ENCODE peak calls at places on chromosomes 11 and 22, in six cellular contexts. One of them, this sample, is unnamed.

GRCh38 chr22:27669798-27670599 is 131.6 kb downstream of the MN1 start:
- DNase-seq in cardiac fibroblast: peak
- DNase-seq in Karpas-422: no peak
- DNase-seq in fibroblast of mammary gland: peak
- DNase-seq in lung: no peak
- DNase-seq in stomach: no peak
- DNase-seq in this sample: no peak

GRCh38 chr11:876550-876949 is 33.9 kb downstream of the TSPAN4 start:
- DNase-seq in cardiac fibroblast: no peak
- DNase-seq in Karpas-422: no peak
- DNase-seq in fibroblast of mammary gland: no peak
- DNase-seq in lung: no peak
- DNase-seq in stomach: no peak
- DNase-seq in this sample: no peak

GRCh38 chr11:94740975-94741707 is 27.0 kb upstream of the AMOTL1 start:
- DNase-seq in cardiac fibroblast: peak
- DNase-seq in Karpas-422: peak
- DNase-seq in fibroblast of mammary gland: peak
- DNase-seq in lung: no peak
- DNase-seq in stomach: no peak
- DNase-seq in this sample: no peak

GRCh38 chr22:29587938-29588699 is 7.2 kb upstream of the NIPSNAP1 start:
- DNase-seq in cardiac fibroblast: peak
- DNase-seq in Karpas-422: no peak
- DNase-seq in fibroblast of mammary gland: peak
- DNase-seq in lung: no peak
- DNase-seq in stomach: no peak
- DNase-seq in this sample: no peak

GRCh38 chr11:133810179-133810550 is 35.1 kb downstream of the SPATA19 start:
- DNase-seq in cardiac fibroblast: no peak
- DNase-seq in Karpas-422: no peak
- DNase-seq in fibroblast of mammary gland: no peak
- DNase-seq in lung: no peak
- DNase-seq in stomach: no peak
- DNase-seq in this sample: no peak

GRCh38 chr22:49862408-49862776 is 8.7 kb downstream of the ZBED4 start:
- DNase-seq in cardiac fibroblast: no peak
- DNase-seq in Karpas-422: no peak
- DNase-seq in fibroblast of mammary gland: no peak
- DNase-seq in lung: no peak
- DNase-seq in stomach: no peak
- DNase-seq in this sample: no peak

GRCh38 chr11:29435421-29435820 is 581.4 kb downstream of the KCNA4 start:
- DNase-seq in cardiac fibroblast: peak
- DNase-seq in Karpas-422: no peak
- DNase-seq in fibroblast of mammary gland: no peak
- DNase-seq in lung: no peak
- DNase-seq in stomach: no peak
- DNase-seq in this sample: no peak

GRCh38 chr11:122670131-122670530 is 14.6 kb downstream of the UBASH3B start:
- DNase-seq in cardiac fibroblast: no peak
- DNase-seq in Karpas-422: peak
- DNase-seq in fibroblast of mammary gland: no peak
- DNase-seq in lung: no peak
- DNase-seq in stomach: no peak
- DNase-seq in this sample: no peak

GRCh38 chr22:44497218-44497903 is 672 bp downstream of the RTL6 start:
- DNase-seq in cardiac fibroblast: peak
- DNase-seq in Karpas-422: no peak
- DNase-seq in fibroblast of mammary gland: peak
- DNase-seq in lung: no peak
- DNase-seq in stomach: no peak
- DNase-seq in this sample: no peak

GRCh38 chr22:37749831-37750595 is 53.2 kb downstream of the TRIOBP start:
- DNase-seq in cardiac fibroblast: peak
- DNase-seq in Karpas-422: no peak
- DNase-seq in fibroblast of mammary gland: peak
- DNase-seq in lung: no peak
- DNase-seq in stomach: no peak
- DNase-seq in this sample: no peak

GRCh38 chr11:27605422-27605821 is 94.8 kb downstream of the BDNF start:
- DNase-seq in cardiac fibroblast: no peak
- DNase-seq in Karpas-422: no peak
- DNase-seq in fibroblast of mammary gland: no peak
- DNase-seq in lung: no peak
- DNase-seq in stomach: no peak
- DNase-seq in this sample: no peak

GRCh38 chr22:30217698-30218565 is 28.6 kb downstream of the LIF start:
- DNase-seq in cardiac fibroblast: no peak
- DNase-seq in Karpas-422: no peak
- DNase-seq in fibroblast of mammary gland: no peak
- DNase-seq in lung: no peak
- DNase-seq in stomach: no peak
- DNase-seq in this sample: no peak

GRCh38 chr22:16608931-16609330 is 16.3 kb upstream of the CCT8L2 start:
- DNase-seq in cardiac fibroblast: no peak
- DNase-seq in Karpas-422: no peak
- DNase-seq in fibroblast of mammary gland: no peak
- DNase-seq in lung: no peak
- DNase-seq in stomach: no peak
- DNase-seq in this sample: no peak

GRCh38 chr22:39013923-39014722 is at the start of gene APOBEC3C:
- DNase-seq in cardiac fibroblast: peak
- DNase-seq in Karpas-422: peak
- DNase-seq in fibroblast of mammary gland: peak
- DNase-seq in lung: peak
- DNase-seq in stomach: peak
- DNase-seq in this sample: peak

GRCh38 chr22:36702832-36703210 is 731 bp downstream of the CACNG2 start:
- DNase-seq in cardiac fibroblast: no peak
- DNase-seq in Karpas-422: no peak
- DNase-seq in fibroblast of mammary gland: no peak
- DNase-seq in lung: no peak
- DNase-seq in stomach: no peak
- DNase-seq in this sample: no peak

GRCh38 chr11:70031631-70032469 is 46.3 kb upstream of the ANO1 start:
- DNase-seq in cardiac fibroblast: no peak
- DNase-seq in Karpas-422: peak
- DNase-seq in fibroblast of mammary gland: no peak
- DNase-seq in lung: no peak
- DNase-seq in stomach: no peak
- DNase-seq in this sample: no peak

GRCh38 chr11:15038963-15039362 is 34.4 kb upstream of the CALCB start:
- DNase-seq in cardiac fibroblast: peak
- DNase-seq in Karpas-422: peak
- DNase-seq in fibroblast of mammary gland: peak
- DNase-seq in lung: no peak
- DNase-seq in stomach: no peak
- DNase-seq in this sample: peak

DNA sequence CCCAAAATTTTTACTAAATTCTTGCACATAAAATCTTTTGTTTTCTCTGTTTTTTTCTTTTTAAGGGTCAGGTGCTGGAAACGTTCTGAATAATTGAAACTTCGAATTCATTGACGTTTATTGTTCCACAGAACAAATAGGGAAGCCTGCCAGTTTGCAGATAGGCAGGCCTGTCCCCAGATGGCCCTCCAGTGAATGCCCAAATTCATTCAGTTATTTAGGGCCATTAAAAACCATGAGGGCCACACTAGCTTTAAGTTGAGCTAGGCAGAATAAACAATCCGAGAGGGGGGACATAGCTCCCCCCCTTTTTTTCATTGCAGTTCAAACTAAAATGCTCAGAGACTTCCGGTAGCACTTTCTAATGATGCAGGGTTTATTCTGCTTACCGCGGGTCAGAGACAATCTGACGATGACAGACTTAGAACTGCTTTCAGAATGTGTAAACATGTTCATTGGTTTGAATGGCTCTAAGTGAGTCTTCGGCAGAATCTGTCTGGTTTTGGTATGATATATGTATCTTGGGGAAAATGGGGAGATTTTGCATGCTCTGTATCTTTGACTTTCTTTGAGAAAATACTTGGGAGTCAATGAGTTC is 72.0 kb downstream of the ZBTB16 start:
- DNase-seq in cardiac fibroblast: no peak
- DNase-seq in Karpas-422: no peak
- DNase-seq in fibroblast of mammary gland: no peak
- DNase-seq in lung: no peak
- DNase-seq in stomach: no peak
- DNase-seq in this sample: no peak
- H3K4me3 ChIP-seq in cardiac fibroblast: no peak
- H3K4me3 ChIP-seq in Karpas-422: no peak
- H3K4me3 ChIP-seq in fibroblast of mammary gland: no peak
- H3K4me3 ChIP-seq in lung: no peak
- H3K4me3 ChIP-seq in stomach: peak
- H3K4me3 ChIP-seq in this sample: no peak

GRCh38 chr11:39365809-39366436 is 2093.5 kb downstream of the LRRC4C start:
- DNase-seq in cardiac fibroblast: peak
- DNase-seq in Karpas-422: no peak
- DNase-seq in fibroblast of mammary gland: no peak
- DNase-seq in lung: no peak
- DNase-seq in stomach: no peak
- DNase-seq in this sample: no peak
- H3K4me3 ChIP-seq in cardiac fibroblast: no peak
- H3K4me3 ChIP-seq in Karpas-422: no peak
- H3K4me3 ChIP-seq in fibroblast of mammary gland: no peak
- H3K4me3 ChIP-seq in lung: no peak
- H3K4me3 ChIP-seq in stomach: no peak
- H3K4me3 ChIP-seq in this sample: no peak

DNA sequence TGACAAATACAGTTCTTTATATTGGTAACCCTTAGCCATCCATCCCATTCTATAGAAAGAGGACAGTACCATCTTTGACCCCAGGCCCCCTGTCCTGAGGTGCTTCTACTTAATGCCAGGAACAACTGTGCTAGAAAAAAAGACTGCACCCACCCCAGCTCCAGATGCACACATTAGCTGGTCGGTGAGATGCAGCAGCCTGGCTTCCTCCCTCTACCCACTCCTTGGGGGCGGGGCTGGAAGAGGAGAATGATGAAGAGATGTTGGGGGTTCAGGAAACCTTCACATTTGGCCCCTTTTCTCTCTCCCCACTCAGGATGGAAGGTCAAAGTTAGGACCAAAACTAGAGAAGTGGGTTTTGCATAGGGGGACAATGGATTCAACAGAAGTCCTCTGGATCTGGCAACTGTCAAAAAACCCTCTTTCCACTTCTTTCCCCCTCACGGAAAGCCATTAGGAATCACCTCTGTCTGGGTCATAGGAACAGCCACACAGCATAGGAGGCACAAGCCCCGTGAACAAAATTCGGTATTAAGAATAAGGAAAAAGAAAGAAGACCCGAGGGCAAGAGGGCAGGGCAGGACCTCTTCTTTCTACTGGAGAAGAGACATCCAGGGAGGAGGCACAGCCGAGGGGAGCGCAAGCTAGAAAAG is 755 bp downstream of the NRIP3 start:
- DNase-seq in cardiac fibroblast: no peak
- DNase-seq in Karpas-422: no peak
- DNase-seq in fibroblast of mammary gland: no peak
- DNase-seq in lung: no peak
- DNase-seq in stomach: no peak
- DNase-seq in this sample: no peak
- H3K4me3 ChIP-seq in cardiac fibroblast: peak
- H3K4me3 ChIP-seq in Karpas-422: no peak
- H3K4me3 ChIP-seq in fibroblast of mammary gland: peak
- H3K4me3 ChIP-seq in lung: no peak
- H3K4me3 ChIP-seq in stomach: peak
- H3K4me3 ChIP-seq in this sample: no peak

DNA sequence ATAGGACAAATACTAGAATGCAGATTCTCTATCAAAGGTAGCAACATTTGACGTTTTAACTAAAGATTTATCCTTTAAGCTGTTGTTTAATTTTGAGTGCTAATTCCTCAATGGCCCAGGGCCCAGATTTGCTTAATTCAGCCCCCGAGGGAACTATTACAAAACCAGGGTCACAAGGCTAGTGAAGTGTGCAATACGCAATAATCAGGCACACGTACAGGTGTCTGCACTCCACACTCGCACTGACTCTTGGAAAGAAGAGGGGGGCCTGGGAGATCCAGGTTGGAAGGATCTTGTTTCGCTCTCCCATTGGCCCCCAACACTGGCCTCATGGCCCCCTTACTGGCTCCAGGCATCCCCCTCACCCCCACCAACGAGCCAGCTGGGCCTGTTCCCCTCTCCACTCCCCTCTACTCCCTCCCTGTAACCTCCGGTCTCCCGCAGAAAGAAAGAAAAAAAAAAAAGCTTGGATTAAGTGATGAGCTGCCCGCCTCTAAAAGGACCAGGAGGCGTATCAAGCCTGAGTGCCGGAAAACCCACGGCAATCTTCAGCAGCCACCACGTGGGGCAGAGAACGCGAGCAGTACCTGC is 2.2 kb upstream of the KIRREL3 start:
- DNase-seq in cardiac fibroblast: no peak
- DNase-seq in Karpas-422: no peak
- DNase-seq in fibroblast of mammary gland: no peak
- DNase-seq in lung: no peak
- DNase-seq in stomach: no peak
- DNase-seq in this sample: no peak
- H3K4me3 ChIP-seq in cardiac fibroblast: no peak
- H3K4me3 ChIP-seq in Karpas-422: no peak
- H3K4me3 ChIP-seq in fibroblast of mammary gland: no peak
- H3K4me3 ChIP-seq in lung: no peak
- H3K4me3 ChIP-seq in stomach: peak
- H3K4me3 ChIP-seq in this sample: no peak

DNA sequence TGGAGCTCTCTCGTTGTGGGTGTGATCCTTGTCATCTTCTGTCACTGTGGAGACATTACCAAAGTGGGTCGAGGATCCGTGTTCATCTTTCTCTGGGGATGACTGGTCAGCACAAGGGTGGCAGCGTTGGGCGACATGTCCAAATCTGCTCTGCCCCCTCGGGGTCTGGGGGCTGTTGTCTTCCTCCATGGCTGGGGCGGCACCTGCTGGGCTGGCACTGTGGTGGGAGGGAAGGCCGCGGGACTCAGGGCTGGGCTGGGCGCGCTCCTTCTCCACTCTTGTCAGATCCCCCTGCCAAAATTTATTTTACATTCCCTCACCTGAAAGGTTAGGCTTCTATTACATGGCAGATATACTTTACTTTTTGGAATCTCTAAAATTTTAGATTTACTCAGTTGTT is 96.4 kb downstream of the UVRAG start:
- DNase-seq in cardiac fibroblast: no peak
- DNase-seq in Karpas-422: no peak
- DNase-seq in fibroblast of mammary gland: no peak
- DNase-seq in lung: no peak
- DNase-seq in stomach: no peak
- DNase-seq in this sample: no peak
- H3K4me3 ChIP-seq in cardiac fibroblast: no peak
- H3K4me3 ChIP-seq in Karpas-422: no peak
- H3K4me3 ChIP-seq in fibroblast of mammary gland: no peak
- H3K4me3 ChIP-seq in lung: no peak
- H3K4me3 ChIP-seq in stomach: no peak
- H3K4me3 ChIP-seq in this sample: no peak

GRCh38 chr22:22558071-22558971 is 744 bp downstream of the PRAME start:
- DNase-seq in cardiac fibroblast: no peak
- DNase-seq in Karpas-422: no peak
- DNase-seq in fibroblast of mammary gland: no peak
- DNase-seq in lung: no peak
- DNase-seq in stomach: no peak
- DNase-seq in this sample: no peak
- H3K4me3 ChIP-seq in cardiac fibroblast: no peak
- H3K4me3 ChIP-seq in Karpas-422: no peak
- H3K4me3 ChIP-seq in fibroblast of mammary gland: no peak
- H3K4me3 ChIP-seq in lung: no peak
- H3K4me3 ChIP-seq in stomach: no peak
- H3K4me3 ChIP-seq in this sample: no peak